ENCODE peak calls at places on chromosome 17, in eight cellular contexts. E is T-helper 2 cell; K is CMK; V is A172; Q is EH; M is naive thymus-derived CD8-positive, alpha-beta T cell; B is GM19239; Y is NAMALWA. D is an unnamed sample.

GRCh38 chr17:78185981-78186688 is 717 bp downstream of the TK1 start:
- DNase-seq in K (peak; percentile 83), Y (peak; percentile 58), B (no peak), M (no peak), Q (peak; percentile 67), E (no peak), V (peak; percentile 71), D (peak; percentile 69)

GRCh38 chr17:81040791-81041337 is 5.9 kb downstream of the BAIAP2 start:
- DNase-seq in E (no peak), Q (peak; percentile 42), V (peak; percentile 44), M (no peak), K (no peak), Y (peak; percentile 73), B (peak; percentile 50), D (no peak)

GRCh38 chr17:38533706-38534497 is 71.8 kb downstream of the SRCIN1 start:
- DNase-seq in B (no peak), Y (no peak), V (no peak), M (no peak), E (no peak), K (no peak), Q (no peak), D (no peak)

GRCh38 chr17:49375544-49375943 is 13.5 kb upstream of the ZNF652 start:
- DNase-seq in E (no peak), M (no peak), B (no peak), Q (no peak), V (no peak), Y (no peak), K (no peak), D (no peak)

GRCh38 chr17:45229681-45230409 is 8.2 kb downstream of the FMNL1 start:
- DNase-seq in E (no peak), B (no peak), M (no peak), Q (no peak), Y (no peak), K (no peak), V (no peak), D (no peak)

GRCh38 chr17:48639982-48640857 is 14.1 kb upstream of the HOXB9 start:
- DNase-seq in Y (no peak), Q (no peak), V (no peak), M (no peak), B (no peak), E (no peak), K (no peak), D (no peak)

GRCh38 chr17:49404371-49404770 is 10.3 kb downstream of the PHB1 start:
- DNase-seq in B (no peak), Q (no peak), M (peak; percentile 36), E (no peak), Y (no peak), K (no peak), V (no peak), D (no peak)

GRCh38 chr17:58267347-58268324 is 13.1 kb downstream of the MPO start:
- DNase-seq in Q (no peak), B (no peak), E (no peak), K (no peak), V (no peak), Y (no peak), M (no peak), D (no peak)

GRCh38 chr17:16491703-16492612 is at the start of gene LRRC75A:
- DNase-seq in B (peak; percentile 84), V (no peak), M (peak; percentile 49), E (peak; percentile 27), Y (no peak), Q (peak; percentile 53), K (no peak), D (peak; percentile 53)

GRCh38 chr17:58491510-58492045 is 3.4 kb upstream of the HSF5 start:
- DNase-seq in Y (no peak), K (no peak), M (no peak), E (no peak), Q (no peak), B (no peak), V (no peak), D (no peak)

GRCh38 chr17:76196675-76197074 is 43.6 kb downstream of the RNF157 start:
- DNase-seq in Y (no peak), V (no peak), E (no peak), M (no peak), K (no peak), B (no peak), Q (peak; percentile 11), D (no peak)

GRCh38 chr17:78745407-78746088 is 36.5 kb downstream of the CYTH1 start:
- DNase-seq in E (no peak), K (no peak), V (peak; percentile 40), Q (peak; percentile 53), M (no peak), Y (peak; percentile 75), B (no peak), D (peak; percentile 41)

GRCh38 chr17:57544834-57545463 is 200.2 kb downstream of the CCDC182 start:
- DNase-seq in M (no peak), V (no peak), B (no peak), E (no peak), K (no peak), Y (no peak), Q (no peak), D (no peak)

GRCh38 chr17:43917348-43918025 is 10.2 kb upstream of the MPP2 start:
- DNase-seq in K (no peak), Q (peak; percentile 25), Y (no peak), M (peak; percentile 49), E (peak; percentile 10), B (peak; percentile 67), V (no peak), D (no peak)

GRCh38 chr17:17675925-17676534 is 5.2 kb upstream of the RAI1 start:
- DNase-seq in M (no peak), E (no peak), B (peak; percentile 57), K (no peak), Q (peak; percentile 43), V (no peak), Y (no peak), D (peak; percentile 35)

GRCh38 chr17:15343749-15344148 is 2.4 kb upstream of the TEKT3 start:
- DNase-seq in Q (peak; percentile 76), M (no peak), Y (no peak), B (no peak), K (no peak), V (peak; percentile 34), E (no peak), D (peak; percentile 78)

GRCh38 chr17:37124825-37125181 is 176.0 kb downstream of the AATF start:
- DNase-seq in Q (no peak), Y (no peak), K (no peak), B (no peak), E (no peak), M (no peak), V (no peak), D (no peak)

GRCh38 chr17:70517808-70518207 is 348.5 kb downstream of the KCNJ2 start:
- DNase-seq in M (no peak), Y (no peak), V (no peak), E (no peak), B (no peak), Q (no peak), K (no peak), D (no peak)

GRCh38 chr17:42457107-42457787 is 1.4 kb upstream of the ATP6V0A1 start:
- DNase-seq in K (no peak), Y (peak; percentile 41), M (no peak), E (no peak), V (no peak), B (no peak), Q (no peak), D (no peak)

GRCh38 chr17:73189417-73190099 is 3.3 kb upstream of the COG1 start:
- DNase-seq in M (no peak), Y (peak; percentile 13), K (no peak), B (no peak), V (peak; percentile 86), E (no peak), Q (peak; percentile 67), D (peak; percentile 55)

GRCh38 chr17:33637534-33637933 is 344.4 kb upstream of the ASIC2 start:
- DNase-seq in B (no peak), M (no peak), Y (no peak), Q (no peak), K (no peak), V (no peak), E (no peak), D (no peak)

GRCh38 chr17:48012151-48012520 is 25.5 kb downstream of the COPZ2 start:
- DNase-seq in E (peak; percentile 41), B (peak; percentile 61), M (peak; percentile 67), K (no peak), Y (peak; percentile 86), V (no peak), Q (peak; percentile 56), D (peak; percentile 50)

GRCh38 chr17:29131814-29132682 is 48.1 kb downstream of the MYO18A start:
- DNase-seq in V (peak; percentile 76), Q (peak; percentile 95), M (no peak), Y (no peak), K (peak; percentile 34), B (no peak), E (no peak), D (peak; percentile 94)

GRCh38 chr17:40862985-40863733 is 3.9 kb downstream of the KRT12 start:
- DNase-seq in V (no peak), E (no peak), Y (no peak), Q (no peak), K (no peak), M (no peak), B (no peak), D (no peak)

GRCh38 chr17:11880714-11881113 is 116.6 kb downstream of the ZNF18 start:
- DNase-seq in B (no peak), M (no peak), Q (no peak), V (peak; percentile 44), Y (peak; percentile 23), K (no peak), E (no peak), D (no peak)

GRCh38 chr17:27407916-27408846 is 48.1 kb upstream of the KSR1 start:
- DNase-seq in Q (peak; percentile 73), B (no peak), Y (no peak), V (peak; percentile 84), M (no peak), E (no peak), K (no peak), D (peak; percentile 77)

GRCh38 chr17:82536220-82537201 is 17.0 kb downstream of the FOXK2 start:
- DNase-seq in B (no peak), M (no peak), Y (no peak), K (no peak), V (peak; percentile 73), E (no peak), Q (peak; percentile 83), D (peak; percentile 74)

GRCh38 chr17:33080091-33080490 is 88.4 kb downstream of the SPACA3 start:
- DNase-seq in K (no peak), Q (no peak), M (no peak), Y (no peak), V (no peak), E (no peak), B (no peak), D (no peak)

GRCh38 chr17:17497845-17498520 is 1.8 kb upstream of the RASD1 start:
- DNase-seq in Q (no peak), E (no peak), V (no peak), Y (no peak), B (no peak), M (no peak), K (no peak), D (no peak)

GRCh38 chr17:16443390-16444257 is 28.3 kb downstream of the TRPV2 start:
- DNase-seq in Y (no peak), M (no peak), E (no peak), K (no peak), B (no peak), V (no peak), Q (peak; percentile 9), D (peak; percentile 45)

GRCh38 chr17:75344664-75345063 is 55.4 kb upstream of the SLC25A19 start:
- DNase-seq in E (peak; percentile 12), K (no peak), M (no peak), V (no peak), B (no peak), Q (no peak), Y (peak; percentile 53), D (no peak)

D was measured in EL.